ENCODE peak calls at places on chromosomes 2 and 18, in four cellular contexts. I is SK-N-SH, C is WTC11, N is GM12878. H is an unnamed sample.

GRCh38 chr18:24656571-24656971 is 196.1 kb downstream of the HRH4 start:
- DNase-seq in I (no peak), C (no peak), N (no peak), H (no peak)

GRCh38 chr18:7177131-7177744 is 53.7 kb upstream of the LRRC30 start:
- DNase-seq in I (peak), C (peak), N (no peak), H (peak)

GRCh38 chr2:217958206-217958888 is 44.4 kb downstream of the TNS1 start:
- DNase-seq in I (no peak), C (no peak), N (no peak), H (no peak)

GRCh38 chr2:61145990-61146389 is 16.0 kb upstream of the C2orf74 start:
- DNase-seq in I (no peak), C (no peak), N (no peak), H (no peak)

GRCh38 chr18:35022430-35023001 is 18.7 kb upstream of the MAPRE2 start:
- DNase-seq in I (no peak), C (no peak), N (no peak), H (no peak)

GRCh38 chr2:175811966-175812365 is 190.1 kb downstream of the LNPK start:
- DNase-seq in I (no peak), C (no peak), N (no peak), H (no peak)

GRCh38 chr2:145022671-145023330 is 502.9 kb upstream of the ZEB2 start:
- DNase-seq in I (no peak), C (no peak), N (no peak), H (no peak)

GRCh38 chr2:233840520-233840919 is 13.8 kb downstream of the HJURP start:
- DNase-seq in I (no peak), C (no peak), N (no peak), H (no peak)

GRCh38 chr2:98459776-98460175 is 15.1 kb downstream of the INPP4A start:
- DNase-seq in I (no peak), C (no peak), N (no peak), H (no peak)

GRCh38 chr2:26685943-26686839 is 6.3 kb upstream of the KCNK3 start:
- DNase-seq in I (no peak), C (no peak), N (no peak), H (no peak)

GRCh38 chr2:170253721-170254230 is 75.8 kb downstream of the MYO3B start:
- DNase-seq in I (no peak), C (no peak), N (no peak), H (no peak)

GRCh38 chr2:119122663-119123062 is 35.9 kb downstream of the C1QL2 start:
- DNase-seq in I (no peak), C (no peak), N (no peak), H (no peak)

GRCh38 chr2:120659275-120659952 is 76.3 kb upstream of the GLI2 start:
- DNase-seq in I (no peak), C (no peak), N (no peak), H (no peak)

GRCh38 chr18:79792988-79793355 is 4.8 kb upstream of the KCNG2 start:
- DNase-seq in I (no peak), C (no peak), N (no peak), H (no peak)

GRCh38 chr2:205409403-205409802 is 272.9 kb upstream of the NRP2 start:
- DNase-seq in I (no peak), C (no peak), N (no peak), H (no peak)

GRCh38 chr2:160614391-160614790 is 120.8 kb upstream of the RBMS1 start:
- DNase-seq in I (no peak), C (no peak), N (no peak), H (no peak)

GRCh38 chr2:215556979-215557378 is 121.1 kb upstream of the FN1 start:
- DNase-seq in I (no peak), C (no peak), N (no peak), H (no peak)

GRCh38 chr2:30213326-30213725 is 18.0 kb upstream of the LBH start:
- DNase-seq in I (no peak), C (no peak), N (no peak), H (no peak)

GRCh38 chr2:16661936-16662335 is 3.7 kb downstream of the CYRIA start:
- DNase-seq in I (no peak), C (no peak), N (no peak), H (no peak)

GRCh38 chr2:48584551-48584950 is 33.1 kb upstream of the GTF2A1L start:
- DNase-seq in I (no peak), C (no peak), N (no peak), H (no peak)

GRCh38 chr2:48586433-48586832 is 31.2 kb upstream of the GTF2A1L start:
- DNase-seq in I (no peak), C (no peak), N (no peak), H (no peak)

GRCh38 chr2:48589170-48589767 is 28.4 kb upstream of the GTF2A1L start:
- DNase-seq in I (peak), C (peak), N (no peak), H (peak)

GRCh38 chr2:48588745-48589144 is 28.9 kb upstream of the GTF2A1L start:
- DNase-seq in I (no peak), C (no peak), N (no peak), H (no peak)

DNA sequence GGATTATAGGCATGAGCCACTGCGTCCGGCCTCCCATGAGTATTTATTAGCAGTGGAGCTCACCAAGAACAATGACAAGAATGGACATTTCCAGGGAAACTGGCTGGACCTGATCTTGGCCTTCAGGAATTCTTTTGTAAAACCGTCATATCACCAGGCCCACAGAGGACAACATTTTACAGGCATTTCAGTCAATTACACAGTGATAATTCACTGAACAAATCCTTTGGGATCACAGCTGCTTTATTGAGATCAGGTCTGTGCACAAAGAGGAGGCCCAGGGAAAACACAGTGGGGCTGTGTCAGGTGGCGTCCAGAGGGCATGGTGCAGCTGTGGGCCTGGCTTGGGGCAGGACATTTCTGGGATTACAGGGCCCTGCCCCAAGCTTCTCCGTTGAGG is 30.1 kb upstream of the GTF2A1L start:
- DNase-seq in I (no peak), C (no peak), N (no peak), H (no peak)
- TF ChIP-seq USF1 in I (no peak), C (no peak), N (no peak), H (no peak)

DNA sequence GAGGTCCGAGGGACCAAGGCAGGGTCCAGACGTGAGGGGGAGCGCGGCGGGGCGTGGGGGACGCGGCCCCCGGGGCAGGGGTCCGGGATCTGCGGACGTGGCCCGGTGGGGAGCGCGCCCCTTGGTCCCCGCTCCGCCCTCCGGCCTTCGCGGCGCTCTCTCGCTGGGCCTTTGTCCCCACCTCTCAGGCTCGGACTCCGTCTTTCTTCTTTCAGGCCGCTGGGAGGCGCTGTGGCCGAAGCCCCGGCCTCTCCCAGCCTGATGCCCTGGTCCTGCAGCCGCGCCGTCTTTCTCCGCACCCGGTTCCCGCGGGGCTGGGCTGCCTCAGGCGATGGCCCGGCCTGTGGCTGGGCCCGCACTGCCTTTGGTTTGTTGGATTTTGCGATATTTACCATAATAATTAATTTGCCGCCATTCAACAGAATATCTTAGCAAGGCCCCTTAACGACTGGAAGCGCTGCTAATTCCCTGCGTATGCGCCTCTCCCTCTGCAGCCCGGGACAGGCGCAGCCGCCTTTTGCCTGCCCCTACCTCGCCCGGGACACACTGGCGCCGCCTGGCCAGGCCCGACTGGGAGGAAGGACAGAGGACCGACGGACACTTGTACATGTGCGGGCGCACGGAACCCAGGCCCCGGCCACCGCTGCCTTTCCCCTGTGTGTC is 10.8 kb downstream of the SIX3 start:
- DNase-seq in I (peak), C (peak), N (no peak), H (peak)
- TF ChIP-seq USF1 in I (no peak), C (no peak), N (no peak), H (no peak)

GRCh38 chr2:158671381-158672245 is 123.5 kb upstream of the DAPL1 start:
- DNase-seq in I (peak), C (no peak), N (no peak), H (no peak)

GRCh38 chr2:158676295-158676694 is 118.8 kb upstream of the DAPL1 start:
- DNase-seq in I (no peak), C (no peak), N (no peak), H (no peak)

GRCh38 chr2:158681816-158682215 is 113.3 kb upstream of the DAPL1 start:
- DNase-seq in I (no peak), C (no peak), N (no peak), H (no peak)

DNA sequence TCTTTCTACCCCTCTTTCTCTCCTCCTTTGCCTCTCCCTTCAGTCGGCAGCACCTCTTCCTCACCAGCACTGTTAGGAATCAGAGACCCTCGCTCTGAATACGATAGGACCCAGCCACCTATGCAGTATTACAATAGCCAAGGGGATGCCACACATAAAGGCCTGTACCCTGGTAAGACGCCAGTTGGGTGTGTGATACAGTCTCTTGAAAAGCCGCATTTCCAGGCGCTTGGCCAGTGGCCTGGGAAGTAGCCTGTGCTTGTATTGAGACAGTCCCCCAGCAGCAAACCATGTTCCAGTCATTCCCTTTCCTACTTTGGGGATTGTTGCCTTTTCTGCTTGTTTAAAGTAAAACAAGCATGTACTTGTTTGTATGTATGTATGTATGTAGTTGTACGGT is 118.4 kb upstream of the DAPL1 start:
- DNase-seq in I (no peak), C (no peak), N (no peak), H (no peak)
- TF ChIP-seq USF1 in I (no peak), C (no peak), N (no peak), H (no peak)

DNA sequence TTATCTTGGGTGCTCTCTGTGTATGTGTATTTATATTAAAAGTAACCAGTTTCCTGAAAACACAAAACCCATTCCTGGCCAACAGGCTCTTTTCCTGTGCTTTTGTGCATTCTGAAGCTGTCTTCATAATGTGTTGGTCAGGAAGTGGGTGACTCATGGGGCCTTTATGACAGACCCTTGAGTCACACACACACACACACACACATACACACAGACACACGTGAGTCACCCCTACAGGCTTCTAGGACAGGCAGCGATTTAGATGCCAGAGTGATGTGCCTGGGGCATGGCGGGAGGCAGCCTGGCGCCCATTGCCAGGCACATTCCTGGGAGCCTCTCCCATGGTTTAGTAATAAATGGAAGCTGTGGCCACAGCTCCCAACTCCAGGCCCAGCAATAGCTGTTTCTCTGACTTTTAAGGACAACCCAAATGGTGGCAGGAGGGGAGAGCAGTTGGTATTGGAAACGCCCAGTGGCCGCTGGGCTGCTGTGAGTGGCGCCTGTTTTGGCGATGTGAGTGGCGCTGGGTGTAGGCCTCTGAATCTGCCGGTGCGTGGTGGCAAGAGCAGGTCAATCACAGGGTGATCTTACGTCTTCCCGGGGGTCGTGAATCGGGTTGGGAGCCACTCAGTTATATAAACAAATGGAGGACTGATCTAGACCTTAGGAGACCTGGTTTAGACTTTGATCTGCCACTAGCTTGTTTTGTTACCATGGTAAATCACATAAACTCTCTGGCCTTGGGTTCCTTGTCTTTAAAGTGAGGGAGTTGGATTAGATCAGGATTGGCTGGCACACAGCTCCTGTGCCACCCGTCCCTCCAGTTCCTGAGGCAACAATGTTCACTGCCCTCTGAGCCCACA is 150.7 kb upstream of the DLX2 start:
- DNase-seq in I (peak), C (no peak), N (no peak), H (peak)
- TF ChIP-seq USF1 in I (peak), C (no peak), N (no peak), H (no peak)

DNA sequence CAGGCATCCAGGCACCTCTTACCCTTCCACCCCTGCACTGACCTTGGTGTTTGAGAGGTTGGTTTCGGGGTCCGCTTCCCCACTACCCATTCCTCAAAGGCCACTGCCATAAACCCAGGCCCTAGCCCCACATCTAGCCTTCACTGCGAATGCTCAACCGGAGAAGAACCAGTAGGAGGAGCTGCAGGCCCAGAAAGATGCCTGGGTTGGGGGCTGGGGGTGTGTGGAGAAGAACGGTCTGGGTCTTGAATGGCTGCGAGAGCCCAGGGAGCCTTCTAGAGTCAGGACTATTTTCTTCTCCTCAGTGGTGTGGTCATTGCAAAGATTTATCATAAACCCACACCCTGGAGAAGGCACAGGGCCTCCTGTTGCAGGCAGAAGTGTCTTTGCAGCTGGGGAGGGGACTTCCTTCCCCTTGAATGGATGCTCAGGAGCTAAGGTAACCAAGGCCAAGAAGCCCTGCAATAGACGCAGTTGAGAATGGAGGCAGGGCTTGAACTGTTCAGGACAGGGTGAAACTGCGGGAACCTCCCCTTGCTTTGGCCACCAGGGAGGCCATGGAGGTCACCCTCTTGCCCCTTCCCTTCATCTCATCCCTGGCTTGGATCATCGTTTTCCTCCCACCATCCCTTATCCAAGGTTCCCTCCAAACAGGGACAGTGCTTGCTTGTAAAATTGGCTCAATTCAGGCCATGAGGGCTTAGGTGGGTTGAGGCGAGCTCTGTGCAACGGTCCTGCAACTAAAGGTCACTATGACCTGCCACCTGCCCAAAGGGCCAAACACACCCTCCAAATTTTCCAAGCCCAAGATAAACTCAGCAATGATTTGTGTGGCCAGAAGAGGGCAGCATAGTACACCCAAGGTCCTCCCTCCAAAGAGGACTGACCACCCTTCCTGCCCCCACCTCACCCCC is 20.9 kb downstream of the THNSL2 start:
- DNase-seq in I (peak), C (peak), N (no peak), H (peak)
- TF ChIP-seq USF1 in I (no peak), C (no peak), N (no peak), H (no peak)

GRCh38 chr2:168654724-168655123 is 147.7 kb upstream of the NOSTRIN start:
- DNase-seq in I (no peak), C (no peak), N (no peak), H (no peak)

GRCh38 chr2:168655207-168655606 is 147.2 kb upstream of the NOSTRIN start:
- DNase-seq in I (no peak), C (no peak), N (no peak), H (no peak)

GRCh38 chr2:168660859-168661258 is 141.6 kb upstream of the NOSTRIN start:
- DNase-seq in I (peak), C (no peak), N (no peak), H (no peak)

GRCh38 chr2:168661404-168661869 is 141.0 kb upstream of the NOSTRIN start:
- DNase-seq in I (no peak), C (peak), N (no peak), H (no peak)

DNA sequence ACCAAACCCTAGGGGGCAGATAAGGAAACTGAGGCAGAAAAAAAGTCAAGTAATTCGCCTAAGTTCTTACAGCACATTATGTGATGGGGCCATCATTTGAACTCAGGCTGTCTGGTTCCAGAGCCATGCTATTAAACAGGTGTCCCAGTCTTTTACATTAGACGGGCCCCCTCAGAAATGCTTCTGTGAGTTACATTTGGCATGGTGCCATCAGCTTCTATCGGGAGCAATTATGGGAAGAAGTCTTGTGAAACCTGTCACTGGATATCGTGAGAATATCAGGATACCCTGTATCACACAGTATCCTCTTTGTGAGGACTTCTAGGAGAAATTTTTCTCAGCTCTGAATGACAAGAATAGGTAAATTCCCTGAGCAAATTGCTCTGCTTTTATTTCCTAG is 143.7 kb upstream of the NOSTRIN start:
- DNase-seq in I (no peak), C (no peak), N (no peak), H (no peak)
- TF ChIP-seq USF1 in I (no peak), C (no peak), N (no peak), H (no peak)

GRCh38 chr2:190817082-190817481 is 63.5 kb upstream of the GLS start:
- DNase-seq in I (no peak), C (no peak), N (no peak), H (no peak)
- TF ChIP-seq USF1 in I (no peak), C (no peak), N (no peak), H (no peak)

GRCh38 chr2:239499989-239500914 is 99.4 kb upstream of the HDAC4 start:
- DNase-seq in I (no peak), C (no peak), N (no peak), H (no peak)
- TF ChIP-seq USF1 in I (no peak), C (no peak), N (no peak), H (no peak)

GRCh38 chr18:39380186-39380714 is 1814.7 kb upstream of the CELF4 start:
- DNase-seq in I (no peak), C (no peak), N (no peak), H (no peak)
- TF ChIP-seq USF1 in I (no peak), C (no peak), N (no peak), H (no peak)

DNA sequence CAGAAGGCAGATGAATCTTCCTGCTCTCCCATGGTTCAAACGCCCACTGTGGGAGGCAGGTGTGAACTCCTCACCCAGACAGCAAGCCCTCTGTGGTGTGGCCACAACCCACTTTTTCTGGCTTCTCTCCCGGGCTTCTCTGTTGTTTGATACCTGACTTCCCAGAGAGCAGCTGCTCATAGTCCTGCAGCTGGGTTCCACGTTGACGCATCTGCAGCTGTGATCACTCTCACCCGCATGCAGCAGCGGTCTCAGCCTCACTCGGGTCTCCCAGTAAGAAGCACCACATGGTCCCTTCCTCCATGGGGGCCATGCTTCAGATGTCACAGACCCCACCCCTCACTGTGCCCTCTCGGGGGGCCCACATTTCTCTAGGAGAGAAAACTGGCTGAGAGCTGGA is 3.5 kb downstream of the ASPRV1 start:
- DNase-seq in I (no peak), C (no peak), N (no peak), H (no peak)
- TF ChIP-seq USF1 in I (no peak), C (no peak), N (no peak), H (no peak)